ENCODE peak calls at places on chromosomes 7 and 10, in seven cellular contexts. One of them, this sample, is unnamed.

GRCh38 chr7:11952972-11953371 is 121.0 kb upstream of the THSD7A start:
- DNase-seq in HTR-8/SVneo: no peak
- DNase-seq in posterior vena cava: no peak
- DNase-seq in posterior cingulate gyrus: no peak
- DNase-seq in brain microvascular endothelial cell: no peak
- DNase-seq in colonic mucosa: no peak
- DNase-seq in ELR: no peak
- DNase-seq in this sample: no peak

GRCh38 chr7:134514663-134515062 is 12.7 kb upstream of the AKR1B10 start:
- DNase-seq in HTR-8/SVneo: peak; percentile 42
- DNase-seq in posterior vena cava: no peak
- DNase-seq in posterior cingulate gyrus: no peak
- DNase-seq in brain microvascular endothelial cell: peak; percentile 66
- DNase-seq in colonic mucosa: peak; percentile 58
- DNase-seq in ELR: peak; percentile 87
- DNase-seq in this sample: peak; percentile 41

GRCh38 chr10:58775960-58776574 is 263.4 kb downstream of the BICC1 start:
- DNase-seq in HTR-8/SVneo: no peak
- DNase-seq in posterior vena cava: no peak
- DNase-seq in posterior cingulate gyrus: no peak
- DNase-seq in brain microvascular endothelial cell: peak; percentile 84
- DNase-seq in colonic mucosa: no peak
- DNase-seq in ELR: peak; percentile 66
- DNase-seq in this sample: no peak

GRCh38 chr7:98211221-98211675 is at the start of gene BHLHA15:
- DNase-seq in HTR-8/SVneo: peak; percentile 19
- DNase-seq in posterior vena cava: peak; percentile 78
- DNase-seq in posterior cingulate gyrus: no peak
- DNase-seq in brain microvascular endothelial cell: no peak
- DNase-seq in colonic mucosa: peak; percentile 73
- DNase-seq in ELR: peak; percentile 19
- DNase-seq in this sample: peak; percentile 65

GRCh38 chr10:117860135-117860534 is 186.6 kb downstream of the RAB11FIP2 start:
- DNase-seq in HTR-8/SVneo: no peak
- DNase-seq in posterior vena cava: no peak
- DNase-seq in posterior cingulate gyrus: no peak
- DNase-seq in brain microvascular endothelial cell: no peak
- DNase-seq in colonic mucosa: no peak
- DNase-seq in ELR: peak; percentile 4
- DNase-seq in this sample: no peak

GRCh38 chr10:113958631-113959382 is 84.9 kb upstream of the ADRB1 start:
- DNase-seq in HTR-8/SVneo: peak; percentile 79
- DNase-seq in posterior vena cava: peak; percentile 83
- DNase-seq in posterior cingulate gyrus: peak; percentile 33
- DNase-seq in brain microvascular endothelial cell: peak; percentile 94
- DNase-seq in colonic mucosa: peak; percentile 76
- DNase-seq in ELR: peak; percentile 92
- DNase-seq in this sample: peak; percentile 63

GRCh38 chr10:107554351-107554750 is 389.8 kb upstream of the SORCS1 start:
- DNase-seq in HTR-8/SVneo: no peak
- DNase-seq in posterior vena cava: no peak
- DNase-seq in posterior cingulate gyrus: no peak
- DNase-seq in brain microvascular endothelial cell: no peak
- DNase-seq in colonic mucosa: no peak
- DNase-seq in ELR: no peak
- DNase-seq in this sample: no peak

GRCh38 chr7:20010877-20011276 is 206.3 kb downstream of the MACC1 start:
- DNase-seq in HTR-8/SVneo: no peak
- DNase-seq in posterior vena cava: no peak
- DNase-seq in posterior cingulate gyrus: no peak
- DNase-seq in brain microvascular endothelial cell: no peak
- DNase-seq in colonic mucosa: no peak
- DNase-seq in ELR: no peak
- DNase-seq in this sample: no peak

GRCh38 chr7:141497391-141497790 is 53.8 kb upstream of the AGK start:
- DNase-seq in HTR-8/SVneo: no peak
- DNase-seq in posterior vena cava: no peak
- DNase-seq in posterior cingulate gyrus: no peak
- DNase-seq in brain microvascular endothelial cell: no peak
- DNase-seq in colonic mucosa: no peak
- DNase-seq in ELR: no peak
- DNase-seq in this sample: no peak

GRCh38 chr7:105680505-105681187 is 99.4 kb upstream of the EFCAB10 start:
- DNase-seq in HTR-8/SVneo: no peak
- DNase-seq in posterior vena cava: peak; percentile 82
- DNase-seq in posterior cingulate gyrus: no peak
- DNase-seq in brain microvascular endothelial cell: no peak
- DNase-seq in colonic mucosa: peak; percentile 36
- DNase-seq in ELR: no peak
- DNase-seq in this sample: no peak

GRCh38 chr7:74002474-74003017 is 25.4 kb upstream of the ELN start:
- DNase-seq in HTR-8/SVneo: peak; percentile 83
- DNase-seq in posterior vena cava: peak; percentile 90
- DNase-seq in posterior cingulate gyrus: no peak
- DNase-seq in brain microvascular endothelial cell: peak; percentile 56
- DNase-seq in colonic mucosa: peak; percentile 75
- DNase-seq in ELR: peak; percentile 85
- DNase-seq in this sample: no peak

GRCh38 chr7:2915023-2915422 is 70.9 kb upstream of the GNA12 start:
- DNase-seq in HTR-8/SVneo: no peak
- DNase-seq in posterior vena cava: no peak
- DNase-seq in posterior cingulate gyrus: no peak
- DNase-seq in brain microvascular endothelial cell: no peak
- DNase-seq in colonic mucosa: no peak
- DNase-seq in ELR: no peak
- DNase-seq in this sample: no peak

GRCh38 chr7:108455833-108456677 is at the start of gene NRCAM:
- DNase-seq in HTR-8/SVneo: peak; percentile 10
- DNase-seq in posterior vena cava: no peak
- DNase-seq in posterior cingulate gyrus: peak; percentile 60
- DNase-seq in brain microvascular endothelial cell: no peak
- DNase-seq in colonic mucosa: no peak
- DNase-seq in ELR: peak; percentile 42
- DNase-seq in this sample: no peak

GRCh38 chr10:20185116-20185515 is 368.9 kb downstream of the PLXDC2 start:
- DNase-seq in HTR-8/SVneo: no peak
- DNase-seq in posterior vena cava: no peak
- DNase-seq in posterior cingulate gyrus: no peak
- DNase-seq in brain microvascular endothelial cell: peak; percentile 1
- DNase-seq in colonic mucosa: no peak
- DNase-seq in ELR: no peak
- DNase-seq in this sample: no peak

GRCh38 chr7:106770191-106770590 is 94.9 kb upstream of the PIK3CG start:
- DNase-seq in HTR-8/SVneo: peak; percentile 27
- DNase-seq in posterior vena cava: no peak
- DNase-seq in posterior cingulate gyrus: no peak
- DNase-seq in brain microvascular endothelial cell: peak; percentile 77
- DNase-seq in colonic mucosa: no peak
- DNase-seq in ELR: peak; percentile 90
- DNase-seq in this sample: no peak

GRCh38 chr7:28855538-28856217 is 102.5 kb downstream of the TRIL start:
- DNase-seq in HTR-8/SVneo: peak; percentile 67
- DNase-seq in posterior vena cava: no peak
- DNase-seq in posterior cingulate gyrus: no peak
- DNase-seq in brain microvascular endothelial cell: peak; percentile 96
- DNase-seq in colonic mucosa: no peak
- DNase-seq in ELR: peak; percentile 99
- DNase-seq in this sample: no peak

GRCh38 chr10:76632158-76633051 is 1005.2 kb downstream of the KCNMA1 start:
- DNase-seq in HTR-8/SVneo: peak; percentile 38
- DNase-seq in posterior vena cava: no peak
- DNase-seq in posterior cingulate gyrus: no peak
- DNase-seq in brain microvascular endothelial cell: no peak
- DNase-seq in colonic mucosa: peak; percentile 61
- DNase-seq in ELR: peak; percentile 36
- DNase-seq in this sample: no peak

GRCh38 chr7:31633894-31634494 is 53.0 kb upstream of the PPP1R17 start:
- DNase-seq in HTR-8/SVneo: peak; percentile 41
- DNase-seq in posterior vena cava: no peak
- DNase-seq in posterior cingulate gyrus: peak; percentile 66
- DNase-seq in brain microvascular endothelial cell: peak; percentile 47
- DNase-seq in colonic mucosa: peak; percentile 70
- DNase-seq in ELR: peak; percentile 70
- DNase-seq in this sample: peak; percentile 55

GRCh38 chr10:28631896-28632596 is 45.3 kb upstream of the BAMBI start:
- DNase-seq in HTR-8/SVneo: no peak
- DNase-seq in posterior vena cava: no peak
- DNase-seq in posterior cingulate gyrus: no peak
- DNase-seq in brain microvascular endothelial cell: no peak
- DNase-seq in colonic mucosa: no peak
- DNase-seq in ELR: peak; percentile 40
- DNase-seq in this sample: no peak

GRCh38 chr10:118163227-118163626 is 116.5 kb upstream of the RAB11FIP2 start:
- DNase-seq in HTR-8/SVneo: no peak
- DNase-seq in posterior vena cava: no peak
- DNase-seq in posterior cingulate gyrus: no peak
- DNase-seq in brain microvascular endothelial cell: no peak
- DNase-seq in colonic mucosa: no peak
- DNase-seq in ELR: peak; percentile 8
- DNase-seq in this sample: no peak

GRCh38 chr10:71771821-71772617 is 1.3 kb downstream of the VSIR start:
- DNase-seq in HTR-8/SVneo: peak; percentile 70
- DNase-seq in posterior vena cava: peak; percentile 93
- DNase-seq in posterior cingulate gyrus: no peak
- DNase-seq in brain microvascular endothelial cell: peak; percentile 43
- DNase-seq in colonic mucosa: peak; percentile 82
- DNase-seq in ELR: peak; percentile 76
- DNase-seq in this sample: peak; percentile 42

This sample was measured in prostate gland.